ENCODE peak calls at places on chromosomes 7 and 10, in four cellular contexts. S is AG10803, B is lung microvascular endothelial cell, P is GM23248. K is an unnamed sample.

GRCh38 chr7:65731562-65732035 is 141.3 kb upstream of the VKORC1L1 start:
- DNase-seq in S (peak), B (peak), P (peak), K (no peak)

GRCh38 chr10:63143984-63144383 is 10.9 kb downstream of the NRBF2 start:
- DNase-seq in S (peak), B (no peak), P (peak), K (no peak)

GRCh38 chr7:50333266-50333665 is 28.8 kb downstream of the IKZF1 start:
- DNase-seq in S (no peak), B (no peak), P (no peak), K (no peak)

GRCh38 chr10:26567349-26567721 is 129.2 kb downstream of the APBB1IP start:
- DNase-seq in S (no peak), B (no peak), P (no peak), K (no peak)

GRCh38 chr10:58512470-58513188 is at the start of gene BICC1:
- DNase-seq in S (peak), B (peak), P (peak), K (peak)

GRCh38 chr10:133159950-133160812 is at the start of gene KNDC1:
- DNase-seq in S (peak), B (peak), P (peak), K (peak)

GRCh38 chr7:24885305-24885704 is 94.7 kb downstream of the OSBPL3 start:
- DNase-seq in S (no peak), B (peak), P (no peak), K (no peak)

GRCh38 chr10:73768881-73769280 is 13.0 kb upstream of the CHCHD1 start:
- DNase-seq in S (no peak), B (no peak), P (no peak), K (no peak)

GRCh38 chr7:81990395-81990794 is 220.5 kb upstream of the HGF start:
- DNase-seq in S (peak), B (no peak), P (peak), K (peak)

GRCh38 chr10:48932831-48933670 is 6.6 kb downstream of the LRRC18 start:
- DNase-seq in S (peak), B (no peak), P (peak), K (peak)

GRCh38 chr10:97365761-97366351 is 31.3 kb upstream of the FRAT2 start:
- DNase-seq in S (no peak), B (no peak), P (no peak), K (no peak)

GRCh38 chr10:122448600-122448999 is 5.9 kb upstream of the ARMS2 start:
- DNase-seq in S (no peak), B (no peak), P (no peak), K (no peak)

GRCh38 chr7:20220824-20221547 is 3.8 kb upstream of the MACC1 start:
- DNase-seq in S (peak), B (no peak), P (peak), K (peak)

GRCh38 chr7:83749495-83749894 is 100.6 kb upstream of the SEMA3E start:
- DNase-seq in S (no peak), B (no peak), P (no peak), K (no peak)

GRCh38 chr7:3112499-3113134 is 69.0 kb upstream of the CARD11 start:
- DNase-seq in S (no peak), B (no peak), P (no peak), K (no peak)

GRCh38 chr7:1314021-1314907 is 81.6 kb downstream of the UNCX start:
- DNase-seq in S (no peak), B (no peak), P (no peak), K (no peak)

GRCh38 chr7:20642171-20642570 is 26.7 kb downstream of the ABCB5 start:
- DNase-seq in S (peak), B (no peak), P (peak), K (peak)

GRCh38 chr10:17805921-17806577 is 3.1 kb upstream of the MRC1 start:
- DNase-seq in S (no peak), B (no peak), P (no peak), K (peak)

GRCh38 chr10:57119690-57120089 is 758.6 kb upstream of the ZWINT start:
- DNase-seq in S (no peak), B (no peak), P (no peak), K (no peak)

GRCh38 chr7:7641129-7641663 is 644 bp downstream of the UMAD1 start:
- DNase-seq in S (peak), B (peak), P (peak), K (peak)

GRCh38 chr10:112821663-112822062 is 128.4 kb upstream of the TCF7L2 start:
- DNase-seq in S (no peak), B (no peak), P (no peak), K (no peak)

GRCh38 chr10:119263966-119264621 is 56.7 kb downstream of the GRK5 start:
- DNase-seq in S (peak), B (peak), P (peak), K (no peak)

GRCh38 chr7:132518102-132518838 is 58.0 kb downstream of the PLXNA4 start:
- DNase-seq in S (no peak), B (peak), P (peak), K (peak)

GRCh38 chr7:51318886-51319579 is 2.4 kb upstream of the COBL start:
- DNase-seq in S (no peak), B (no peak), P (no peak), K (no peak)

GRCh38 chr10:13316635-13317311 is 16.9 kb upstream of the PHYH start:
- DNase-seq in S (no peak), B (no peak), P (no peak), K (no peak)

GRCh38 chr10:42367532-42368230 is 270.7 kb downstream of the ZNF33B start:
- DNase-seq in S (peak), B (peak), P (peak), K (peak)

GRCh38 chr7:24715171-24715570 is 42.1 kb downstream of the GSDME start:
- DNase-seq in S (no peak), B (no peak), P (no peak), K (no peak)

GRCh38 chr10:102612964-102613275 is 31.4 kb upstream of the TRIM8 start:
- DNase-seq in S (no peak), B (no peak), P (no peak), K (no peak)

GRCh38 chr7:115805458-115805857 is 225.1 kb downstream of the TFEC start:
- DNase-seq in S (no peak), B (peak), P (peak), K (no peak)

GRCh38 chr7:75776295-75776971 is 4.4 kb upstream of the CCL26 start:
- DNase-seq in S (peak), B (peak), P (peak), K (peak)

GRCh38 chr10:125064681-125065492 is 95.5 kb downstream of the CTBP2 start:
- DNase-seq in S (peak), B (no peak), P (peak), K (peak)

GRCh38 chr10:125102821-125103220 is 57.5 kb downstream of the CTBP2 start:
- DNase-seq in S (no peak), B (no peak), P (no peak), K (no peak)

GRCh38 chr10:24642921-24643678 is 80.6 kb downstream of the ARHGAP21 start:
- DNase-seq in S (peak), B (peak), P (peak), K (peak)

GRCh38 chr7:128151646-128152045 is 89.4 kb upstream of the LEP start:
- DNase-seq in S (no peak), B (no peak), P (no peak), K (no peak)

GRCh38 chr7:31104361-31105255 is 52.5 kb downstream of the ADCYAP1R1 start:
- DNase-seq in S (no peak), B (no peak), P (no peak), K (no peak)

GRCh38 chr10:109894516-109894915 is 28.8 kb downstream of the XPNPEP1 start:
- DNase-seq in S (peak), B (peak), P (peak), K (no peak)